ENCODE peak calls at places on chromosomes 1 and 21, in seven cellular contexts. C, A, Y, R, Q, Z and L are unnamed samples.

GRCh38 chr1:17176306-17177061 is 28.4 kb upstream of the PADI1 start:
- DNase-seq in C (no peak), A (no peak), Y (peak; percentile 72), R (no peak), Q (no peak), Z (no peak), L (no peak)

GRCh38 chr1:5951846-5952410 is 40.3 kb downstream of the NPHP4 start:
- DNase-seq in C (no peak), A (no peak), Y (no peak), R (no peak), Q (peak; percentile 16), Z (no peak), L (no peak)

GRCh38 chr1:244456586-244456985 is 4.5 kb upstream of the CATSPERE start:
- DNase-seq in C (no peak), A (no peak), Y (no peak), R (no peak), Q (no peak), Z (no peak), L (no peak)

GRCh38 chr21:15439726-15440125 is 290.1 kb upstream of the USP25 start:
- DNase-seq in C (no peak), A (no peak), Y (no peak), R (no peak), Q (no peak), Z (no peak), L (no peak)

GRCh38 chr1:31639543-31639942 is 5.1 kb downstream of the PEF1 start:
- DNase-seq in C (peak; percentile 78), A (no peak), Y (peak; percentile 72), R (no peak), Q (no peak), Z (no peak), L (peak; percentile 93)

GRCh38 chr1:176187001-176187400 is 20.1 kb downstream of the COP1 start:
- DNase-seq in C (no peak), A (no peak), Y (no peak), R (no peak), Q (no peak), Z (no peak), L (peak; percentile 13)

GRCh38 chr21:27812279-27812678 is 845.4 kb upstream of the ADAMTS5 start:
- DNase-seq in C (peak; percentile 50), A (no peak), Y (no peak), R (no peak), Q (no peak), Z (no peak), L (peak; percentile 79)

GRCh38 chr1:206831605-206832004 is 33.8 kb upstream of the IL20 start:
- DNase-seq in C (no peak), A (no peak), Y (no peak), R (no peak), Q (no peak), Z (no peak), L (no peak)

GRCh38 chr1:40796939-40797667 is 13.5 kb downstream of the KCNQ4 start:
- DNase-seq in C (no peak), A (no peak), Y (no peak), R (no peak), Q (no peak), Z (no peak), L (no peak)

GRCh38 chr1:245716561-245716960 is 561.8 kb downstream of the KIF26B start:
- DNase-seq in C (no peak), A (no peak), Y (peak; percentile 21), R (no peak), Q (no peak), Z (no peak), L (no peak)

GRCh38 chr1:161009602-161010211 is 11.2 kb downstream of the F11R start:
- DNase-seq in C (no peak), A (no peak), Y (peak; percentile 90), R (no peak), Q (no peak), Z (no peak), L (no peak)

GRCh38 chr21:43911935-43912487 is 47.0 kb downstream of the AGPAT3 start:
- DNase-seq in C (no peak), A (no peak), Y (no peak), R (no peak), Q (no peak), Z (no peak), L (no peak)
- H3K9ac ChIP-seq in C (no peak overlapping the region), A (peak overlapping the region; percentile 76), Y (no peak overlapping the region), R (no peak overlapping the region), Q (no peak overlapping the region), Z (no peak overlapping the region), L (no peak overlapping the region)

DNA sequence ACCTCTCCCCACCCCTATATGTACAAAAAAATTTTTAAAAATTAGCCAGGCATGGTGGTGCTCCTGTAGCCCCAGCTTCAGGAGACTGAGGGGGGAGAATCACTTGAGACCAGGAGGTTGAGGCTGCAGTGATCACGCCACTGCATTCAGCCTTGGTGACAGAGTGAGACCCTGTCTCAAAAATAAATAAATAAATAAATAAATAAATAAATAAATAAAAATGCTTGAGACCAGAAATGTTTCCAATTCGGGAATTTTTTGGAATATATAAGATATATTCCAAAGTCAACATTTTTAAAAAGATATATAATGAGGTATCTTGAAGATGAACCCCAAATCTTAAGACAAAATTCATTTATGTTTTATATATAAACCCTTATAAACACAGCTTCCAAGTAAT is 42.4 kb upstream of the RAB4A start:
- DNase-seq in C (no peak), A (no peak), Y (no peak), R (no peak), Q (no peak), Z (no peak), L (no peak)
- H4K8ac ChIP-seq in C (no peak overlapping the region), A (no peak overlapping the region), Y (no peak overlapping the region), R (no peak overlapping the region), Q (no peak overlapping the region), Z (no peak overlapping the region), L (no peak overlapping the region)

GRCh38 chr1:201376464-201377374 is 761 bp downstream of the TNNT2 start:
- DNase-seq in C (peak; percentile 46), A (peak; percentile 87), Y (peak; percentile 57), R (peak; percentile 97), Q (peak; percentile 92), Z (peak; percentile 86), L (peak; percentile 55)
- H3K9ac ChIP-seq in C (no peak overlapping the region), A (no peak overlapping the region), Y (no peak overlapping the region), R (no peak overlapping the region), Q (no peak overlapping the region), Z (peak overlapping the region; percentile 68), L (no peak overlapping the region)

DNA sequence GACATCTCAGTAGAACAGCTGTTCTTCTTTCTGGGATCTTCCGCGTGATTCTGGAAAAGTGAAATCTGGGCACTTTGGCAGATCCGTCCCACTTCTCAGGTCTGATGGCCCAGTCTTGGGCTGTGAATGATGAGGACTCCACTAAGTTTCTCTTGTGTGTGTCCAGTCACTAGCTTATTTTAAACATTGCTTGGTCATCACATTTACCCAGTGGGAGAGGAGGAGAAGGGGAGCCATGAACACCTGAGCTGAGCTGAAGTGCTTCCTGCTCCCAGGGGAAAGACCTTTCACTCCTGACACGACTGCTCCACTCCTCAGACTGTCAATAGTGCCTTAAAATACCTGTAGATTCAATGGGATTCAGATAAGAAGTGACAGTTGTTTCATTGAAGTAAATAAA is 101.9 kb upstream of the SLC35F3 start:
- DNase-seq in C (no peak), A (no peak), Y (no peak), R (no peak), Q (no peak), Z (no peak), L (no peak)
- H4K8ac ChIP-seq in C (no peak overlapping the region), A (no peak overlapping the region), Y (no peak overlapping the region), R (no peak overlapping the region), Q (no peak overlapping the region), Z (no peak overlapping the region), L (no peak overlapping the region)

DNA sequence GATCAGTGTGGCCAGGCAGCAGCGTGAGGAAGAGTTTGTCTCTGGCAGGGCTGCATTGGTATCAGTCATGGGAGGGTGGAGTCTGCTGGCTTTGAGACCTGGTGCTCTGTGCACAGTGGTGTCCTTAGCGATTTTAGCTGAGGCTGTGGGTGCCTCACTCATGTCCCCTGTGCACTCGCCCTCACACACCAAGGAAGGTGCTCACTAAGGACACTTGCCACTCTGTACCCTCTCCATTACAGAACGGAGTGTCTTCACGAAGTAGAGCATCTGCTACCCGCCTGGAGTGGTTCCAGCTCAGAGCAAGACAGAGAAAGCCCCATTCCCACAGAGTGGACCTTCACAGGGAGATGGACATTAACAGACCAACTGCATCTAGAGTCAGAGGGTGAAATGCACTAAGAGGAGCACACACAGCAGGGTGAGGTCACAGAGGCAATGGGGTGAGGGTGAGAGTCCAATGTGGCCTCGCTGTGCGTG is 117.9 kb downstream of the MATN1 start:
- DNase-seq in C (no peak), A (no peak), Y (no peak), R (no peak), Q (no peak), Z (no peak), L (no peak)
- H3K9ac ChIP-seq in C (no peak overlapping the region), A (peak overlapping the region; percentile 32), Y (no peak overlapping the region), R (no peak overlapping the region), Q (no peak overlapping the region), Z (no peak overlapping the region), L (no peak overlapping the region)

GRCh38 chr1:74591954-74592353 is 79.5 kb upstream of the LRRC53 start:
- DNase-seq in C (no peak), A (no peak), Y (no peak), R (no peak), Q (no peak), Z (no peak), L (no peak)

GRCh38 chr1:74584185-74584584 is 71.8 kb upstream of the LRRC53 start:
- DNase-seq in C (peak; percentile 0), A (no peak), Y (peak; percentile 17), R (no peak), Q (no peak), Z (no peak), L (peak; percentile 62)

GRCh38 chr1:74586253-74586897 is 74.0 kb upstream of the LRRC53 start:
- DNase-seq in C (no peak), A (no peak), Y (no peak), R (no peak), Q (no peak), Z (no peak), L (no peak)

GRCh38 chr1:74590288-74590687 is 77.9 kb upstream of the LRRC53 start:
- DNase-seq in C (no peak), A (no peak), Y (no peak), R (no peak), Q (no peak), Z (no peak), L (no peak)

DNA sequence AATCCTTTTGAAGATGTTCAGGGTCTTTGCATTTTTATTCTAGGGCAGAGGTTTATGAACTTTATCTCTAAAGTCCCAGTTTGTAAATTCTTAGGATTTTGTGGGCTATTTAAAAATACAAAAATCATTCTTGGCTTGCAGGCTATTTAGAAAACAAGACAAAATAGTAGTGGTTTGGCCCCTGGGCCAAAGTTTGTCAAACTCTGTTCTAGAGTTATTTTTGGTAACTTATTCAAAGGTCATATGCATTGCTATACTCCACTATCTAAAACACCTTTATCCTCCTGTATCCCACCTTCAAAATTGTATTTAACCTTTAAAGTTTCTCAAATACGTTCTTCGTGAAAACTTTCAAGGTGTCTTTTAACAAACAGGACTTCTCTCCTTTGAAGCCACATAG is 75.5 kb upstream of the LRRC53 start:
- DNase-seq in C (no peak), A (no peak), Y (no peak), R (no peak), Q (no peak), Z (no peak), L (no peak)
- H4K8ac ChIP-seq in C (no peak overlapping the region), A (no peak overlapping the region), Y (no peak overlapping the region), R (no peak overlapping the region), Q (no peak overlapping the region), Z (no peak overlapping the region), L (no peak overlapping the region)